ENCODE peak calls at places on chromosomes 13 and 19, in seven cellular contexts. D is Panc1; I is thoracic aorta; V is CD4-positive, alpha-beta T cell; R is left lung; U is A673; A is nephron progenitor cell. E is an unnamed sample.

GRCh38 chr13:34124912-34125311 is 307.0 kb downstream of the RFC3 start:
- DNase-seq in R (no peak), U (no peak), A (no peak), V (no peak), D (no peak), I (no peak), E (no peak)

GRCh38 chr19:2532252-2533071 is 56.5 kb downstream of the GADD45B start:
- DNase-seq in D (peak), R (no peak), A (no peak), U (no peak), I (no peak), V (no peak), E (no peak)

GRCh38 chr13:32530841-32531253 is 7.7 kb downstream of the N4BP2L2 start:
- DNase-seq in V (no peak), A (no peak), R (no peak), D (no peak), I (no peak), U (peak), E (peak)

GRCh38 chr19:49887653-49888477 is 8.8 kb downstream of the IL4I1 start:
- DNase-seq in I (no peak), U (no peak), R (no peak), D (no peak), V (no peak), A (no peak), E (no peak)

GRCh38 chr19:29277107-29277506 is 64.2 kb upstream of the UQCRFS1 start:
- DNase-seq in D (no peak), A (peak), I (no peak), U (no peak), V (peak), R (no peak), E (peak)

GRCh38 chr19:6564393-6564792 is 26.6 kb downstream of the CD70 start:
- DNase-seq in A (no peak), D (no peak), V (no peak), I (no peak), R (no peak), U (peak), E (no peak)

GRCh38 chr13:33058816-33059215 is 42.6 kb downstream of the KL start:
- DNase-seq in V (no peak), D (no peak), I (no peak), R (no peak), U (peak), A (no peak), E (no peak)

GRCh38 chr19:58578430-58578925 is 5.3 kb upstream of the MZF1 start:
- DNase-seq in V (no peak), D (no peak), A (no peak), R (no peak), U (no peak), I (no peak), E (no peak)

GRCh38 chr13:48318014-48318713 is 14.6 kb downstream of the RB1 start:
- DNase-seq in V (no peak), A (no peak), U (no peak), R (peak), D (no peak), I (no peak), E (no peak)

GRCh38 chr13:46633416-46633815 is 80.4 kb downstream of the LRCH1 start:
- DNase-seq in D (no peak), V (no peak), R (no peak), I (no peak), U (no peak), A (no peak), E (no peak)

DNA sequence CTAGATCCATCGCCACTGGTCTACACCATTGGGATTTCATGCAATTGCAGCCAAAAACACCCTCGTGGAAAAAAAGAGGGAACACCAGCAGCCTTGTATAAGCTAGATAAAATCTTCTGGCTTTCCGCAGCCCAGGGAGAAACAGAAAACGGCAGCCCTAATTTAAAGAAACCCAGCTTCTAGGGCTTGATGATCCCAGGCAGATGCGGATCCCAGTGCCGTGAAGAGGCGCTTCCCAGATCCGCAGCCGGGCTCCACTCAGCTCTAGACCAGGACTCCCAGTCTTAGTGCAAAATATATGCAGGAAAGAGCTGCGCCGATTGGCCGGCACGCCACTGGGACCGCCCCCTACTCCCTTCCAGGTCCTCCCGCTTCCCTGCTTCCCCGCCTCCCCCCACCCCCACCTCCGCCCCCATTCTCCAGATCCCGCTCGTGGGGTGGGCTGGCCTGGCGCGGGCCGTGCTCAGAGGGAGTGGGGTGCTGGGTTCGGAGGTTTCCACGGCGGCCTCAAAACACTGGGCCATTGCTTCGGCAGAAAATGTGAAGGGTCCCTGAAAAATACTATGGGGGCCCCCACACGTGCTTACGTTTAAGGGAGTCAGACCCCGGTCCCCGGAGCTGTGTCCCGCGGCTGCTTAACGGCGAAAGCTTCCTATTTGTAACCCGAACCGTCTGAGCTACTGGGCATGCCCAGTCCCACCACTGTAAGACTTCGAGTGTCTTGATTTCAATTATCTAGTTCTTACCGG is 63.1 kb downstream of the SERP2 start:
- DNase-seq in A (peak), R (peak), D (peak), I (peak), V (peak), U (peak), E (peak)
- TF ChIP-seq CTCF in A (no peak), R (no peak), D (no peak), I (no peak), V (no peak), U (no peak), E (no peak)

GRCh38 chr19:11061951-11062350 is 27.3 kb upstream of the LDLR start:
- DNase-seq in I (no peak), U (no peak), V (no peak), R (no peak), D (no peak), A (no peak), E (no peak)
- TF ChIP-seq CTCF in I (no peak), U (no peak), V (no peak), R (no peak), D (no peak), A (no peak), E (no peak)

DNA sequence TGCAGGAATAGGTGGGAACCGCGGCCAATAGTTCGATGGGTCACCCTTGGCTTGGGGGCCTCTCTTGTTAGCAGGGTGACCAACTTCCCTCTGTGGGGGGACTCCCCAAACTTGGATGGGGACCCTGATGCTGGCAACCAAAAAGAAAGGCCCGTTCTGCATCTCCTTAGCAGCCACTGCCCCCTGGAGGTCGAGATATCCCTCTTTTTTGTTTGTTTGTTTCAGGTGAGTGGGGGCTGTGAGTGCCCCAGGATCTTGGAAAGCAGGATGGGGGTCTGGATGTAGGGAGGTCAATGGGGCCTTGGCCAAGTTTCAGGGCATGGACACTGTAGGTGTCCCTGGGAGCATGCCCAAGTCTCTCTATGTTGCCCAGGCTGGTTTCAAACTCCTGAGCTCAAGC is 7.7 kb upstream of the CRTC1 start:
- DNase-seq in I (no peak), D (no peak), R (no peak), V (no peak), U (peak), A (no peak), E (no peak)
- TF ChIP-seq CTCF in I (no peak), D (no peak), R (peak), V (peak), U (peak), A (peak), E (peak)

GRCh38 chr19:21482863-21483276 is 22.5 kb upstream of the ZNF429 start:
- DNase-seq in A (no peak), U (peak), D (no peak), V (peak), I (no peak), R (peak), E (peak)
- TF ChIP-seq CTCF in A (no peak), U (peak), D (peak), V (peak), I (peak), R (peak), E (peak)

GRCh38 chr19:11324079-11324661 is 15.3 kb downstream of the RAB3D start:
- DNase-seq in V (no peak), D (no peak), U (peak), A (no peak), I (peak), R (peak), E (peak)
- TF ChIP-seq CTCF in V (no peak), D (no peak), U (no peak), A (no peak), I (no peak), R (no peak), E (no peak)

DNA sequence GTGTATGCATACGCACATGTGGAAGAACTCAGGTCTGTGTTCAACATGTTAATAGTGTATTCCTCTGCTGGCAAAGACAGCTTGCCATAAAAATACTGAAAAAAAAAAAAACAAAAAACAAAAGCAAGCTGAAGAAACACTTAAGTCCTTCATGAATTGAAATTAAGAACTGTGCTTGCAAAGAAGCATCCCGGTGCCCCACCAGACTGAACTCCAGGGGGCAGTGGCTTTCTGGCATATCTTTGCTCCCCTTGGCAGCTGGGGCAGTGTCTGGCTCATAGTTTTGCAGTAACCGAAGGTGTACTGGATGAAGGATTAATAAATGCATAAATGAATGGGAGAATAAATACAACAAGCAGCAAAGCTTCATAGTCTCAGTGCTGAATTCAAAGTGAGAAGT is 187.6 kb downstream of the LHFPL6 start:
- DNase-seq in I (no peak), U (peak), V (no peak), D (no peak), A (no peak), R (no peak), E (no peak)
- TF ChIP-seq CTCF in I (no peak), U (peak), V (no peak), D (peak), A (peak), R (peak), E (peak)

DNA sequence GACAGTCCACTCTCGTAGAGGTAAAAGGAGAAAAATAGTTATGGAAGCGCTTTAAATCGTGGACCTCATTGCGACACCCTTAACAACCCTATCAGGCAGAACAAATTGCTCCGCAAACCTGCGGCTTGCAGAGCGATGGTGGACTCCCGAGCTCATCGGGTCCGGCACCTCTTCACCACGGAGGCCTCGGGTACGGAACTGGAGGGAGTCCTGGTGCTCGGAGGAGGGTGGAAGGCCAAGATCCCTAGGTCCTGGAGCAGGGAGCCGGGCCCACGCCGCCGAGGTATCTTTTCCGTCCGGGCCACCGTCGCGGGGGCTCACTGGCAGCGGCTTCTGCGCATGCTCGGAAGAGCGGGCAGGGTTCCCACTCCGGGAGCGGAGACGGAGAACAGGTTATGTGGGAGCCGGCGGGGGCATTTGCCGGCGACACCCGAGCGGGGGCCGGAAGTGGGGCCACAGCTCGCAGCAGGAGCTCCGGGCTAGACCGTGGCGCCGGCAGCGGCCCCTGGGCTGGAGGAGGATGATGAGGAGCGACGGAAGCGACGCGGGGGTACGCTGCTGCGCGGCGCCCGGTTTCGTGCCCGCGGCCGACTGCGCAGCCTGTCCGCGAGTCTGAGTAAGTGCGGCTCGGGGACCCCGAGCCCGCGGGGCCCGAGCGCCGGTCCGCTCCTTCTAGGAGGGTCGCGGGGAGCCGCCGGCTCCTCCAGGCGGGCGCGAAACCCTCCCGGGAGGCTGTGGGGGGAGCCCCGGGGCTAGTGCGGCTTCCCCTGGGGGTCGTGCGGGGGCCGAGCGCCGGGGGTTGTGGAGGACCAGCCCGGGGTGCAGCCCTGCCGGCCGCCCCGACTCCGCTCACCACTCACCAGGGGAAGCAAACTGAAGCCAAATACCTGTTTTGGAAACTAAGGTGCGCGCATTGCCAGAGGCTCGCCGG is at the start of gene ABHD13:
- DNase-seq in D (peak), R (peak), U (peak), A (peak), V (peak), I (peak), E (peak)
- TF ChIP-seq CTCF in D (no peak), R (no peak), U (no peak), A (no peak), V (no peak), I (peak), E (no peak)

GRCh38 chr19:48752511-48753365 is at the start of gene FUT1:
- DNase-seq in A (peak), R (peak), V (no peak), I (no peak), D (no peak), U (no peak), E (no peak)
- TF ChIP-seq CTCF in A (peak), R (no peak), V (no peak), I (no peak), D (no peak), U (no peak), E (no peak)